ENCODE peak calls at places on chromosomes 2 and 18, in four cellular contexts. N, S, B and G are unnamed samples.

GRCh38 chr18:10368456-10369453 is 85.7 kb upstream of the APCDD1 start:
- DNase-seq in N (no peak), S (no peak), B (no peak), G (no peak)

GRCh38 chr2:160736629-160737028 is 243.0 kb upstream of the RBMS1 start:
- DNase-seq in N (no peak), S (no peak), B (no peak), G (no peak)

GRCh38 chr2:235595420-235596010 is 101.7 kb downstream of the AGAP1 start:
- DNase-seq in N (no peak), S (no peak), B (no peak), G (peak)

GRCh38 chr2:224395646-224396390 is 6.1 kb downstream of the FAM124B start:
- DNase-seq in N (no peak), S (no peak), B (no peak), G (no peak)

GRCh38 chr2:120319686-120320317 is 26.1 kb upstream of the INHBB start:
- DNase-seq in N (no peak), S (no peak), B (no peak), G (no peak)

GRCh38 chr2:178306351-178307073 is 112.2 kb downstream of the OSBPL6 start:
- DNase-seq in N (no peak), S (no peak), B (no peak), G (peak)

GRCh38 chr2:42787788-42788477 is 4.5 kb downstream of the HAAO start:
- DNase-seq in N (no peak), S (no peak), B (no peak), G (no peak)

GRCh38 chr2:218782529-218782845 is 540 bp downstream of the CYP27A1 start:
- DNase-seq in N (no peak), S (no peak), B (no peak), G (no peak)

GRCh38 chr2:34261701-34262100 is 662.6 kb upstream of the FAM98A start:
- DNase-seq in N (no peak), S (no peak), B (no peak), G (no peak)

GRCh38 chr2:129929321-129930290 is 49.9 kb upstream of the RAB6C start:
- DNase-seq in N (no peak), S (no peak), B (no peak), G (no peak)

GRCh38 chr2:178414266-178415247 is 36.4 kb downstream of the PRKRA start:
- DNase-seq in N (peak), S (peak), B (peak), G (peak)

GRCh38 chr2:196324212-196324611 is 152.8 kb upstream of the STK17B start:
- DNase-seq in N (no peak), S (no peak), B (no peak), G (no peak)

GRCh38 chr18:79961527-79962291 is 2.7 kb upstream of the HSBP1L1 start:
- DNase-seq in N (no peak), S (no peak), B (no peak), G (no peak)

GRCh38 chr18:53971331-53971730 is 253.1 kb downstream of the MBD2 start:
- DNase-seq in N (no peak), S (no peak), B (no peak), G (no peak)

GRCh38 chr18:3525870-3526420 is 76.0 kb downstream of the TGIF1 start:
- DNase-seq in N (no peak), S (no peak), B (peak), G (peak)

GRCh38 chr2:10405441-10405840 is 42.7 kb downstream of the ODC1 start:
- DNase-seq in N (no peak), S (no peak), B (no peak), G (no peak)

GRCh38 chr2:223262946-223263345 is 211.0 kb downstream of the KCNE4 start:
- DNase-seq in N (no peak), S (no peak), B (no peak), G (no peak)

GRCh38 chr18:72086421-72086820 is 457.7 kb downstream of the CBLN2 start:
- DNase-seq in N (no peak), S (no peak), B (no peak), G (peak)

GRCh38 chr18:79506191-79507075 is 110.7 kb downstream of the NFATC1 start:
- DNase-seq in N (no peak), S (peak), B (no peak), G (no peak)

GRCh38 chr18:49619792-49620191 is 57.9 kb downstream of the LIPG start:
- DNase-seq in N (no peak), S (peak), B (no peak), G (no peak)

GRCh38 chr2:29706171-29706690 is 215.2 kb downstream of the ALK start:
- DNase-seq in N (no peak), S (no peak), B (no peak), G (peak)

GRCh38 chr18:79769698-79770500 is 27.8 kb upstream of the KCNG2 start:
- DNase-seq in N (no peak), S (peak), B (no peak), G (no peak)

GRCh38 chr2:64831134-64831976 is 157.8 kb upstream of the SLC1A4 start:
- DNase-seq in N (peak), S (peak), B (peak), G (no peak)

GRCh38 chr18:41043876-41044275 is 911.2 kb upstream of the PIK3C3 start:
- DNase-seq in N (no peak), S (no peak), B (no peak), G (no peak)

GRCh38 chr2:223100061-223100511 is 48.1 kb downstream of the KCNE4 start:
- DNase-seq in N (no peak), S (no peak), B (no peak), G (no peak)

GRCh38 chr2:73217160-73217559 is 3.1 kb downstream of the SMYD5 start:
- DNase-seq in N (no peak), S (no peak), B (no peak), G (no peak)

GRCh38 chr2:151947524-151948165 is 119.4 kb upstream of the ARL5A start:
- DNase-seq in N (no peak), S (no peak), B (no peak), G (no peak)